ENCODE peak calls at places on chromosomes 6 and 20, in four cellular contexts. B is astrocyte, X is heart right ventricle, E is lung. V is an unnamed sample.

GRCh38 chr6:147126618-147127022 is 77.6 kb upstream of the STXBP5 start:
- DNase-seq in B (no peak), X (no peak), E (no peak), V (no peak)

GRCh38 chr6:141095308-141095707 is 1037.4 kb upstream of the GJE1 start:
- DNase-seq in B (no peak), X (no peak), E (no peak), V (no peak)

GRCh38 chr20:40279390-40279789 is 409.6 kb downstream of the MAFB start:
- DNase-seq in B (no peak), X (no peak), E (no peak), V (peak; percentile 71)

GRCh38 chr6:32785781-32786533 is 22.6 kb upstream of the HLA-DQB2 start:
- DNase-seq in B (peak; percentile 22), X (no peak), E (peak; percentile 54), V (peak; percentile 59)

GRCh38 chr6:156231353-156231752 is 545.8 kb upstream of the ARID1B start:
- DNase-seq in B (no peak), X (no peak), E (no peak), V (no peak)

GRCh38 chr6:169396554-169397163 is 143.0 kb upstream of the THBS2 start:
- DNase-seq in B (no peak), X (no peak), E (peak; percentile 24), V (no peak)

GRCh38 chr6:14875678-14876063 is 370.2 kb upstream of the JARID2 start:
- DNase-seq in B (no peak), X (no peak), E (no peak), V (no peak)

GRCh38 chr6:10668126-10668917 is 26.1 kb downstream of the C6orf52 start:
- DNase-seq in B (no peak), X (no peak), E (no peak), V (no peak)

GRCh38 chr20:23446505-23446904 is 6.2 kb downstream of the CST11 start:
- DNase-seq in B (peak; percentile 43), X (peak; percentile 49), E (peak; percentile 56), V (peak; percentile 11)

GRCh38 chr6:133341607-133342158 is 100.5 kb downstream of the EYA4 start:
- DNase-seq in B (peak; percentile 88), X (no peak), E (peak; percentile 37), V (peak; percentile 85)

GRCh38 chr6:154488276-154488627 is 22.2 kb downstream of the CNKSR3 start:
- DNase-seq in B (peak; percentile 39), X (no peak), E (no peak), V (no peak)

GRCh38 chr6:90575267-90575666 is 11.6 kb downstream of the MAP3K7 start:
- DNase-seq in B (no peak), X (no peak), E (no peak), V (no peak)

GRCh38 chr6:158631678-158632537 is 12.6 kb downstream of the DYNLT1 start:
- DNase-seq in B (peak; percentile 89), X (peak; percentile 81), E (no peak), V (peak; percentile 64)

GRCh38 chr20:23629017-23629541 is 8.7 kb downstream of the CST3 start:
- DNase-seq in B (peak; percentile 75), X (no peak), E (no peak), V (peak; percentile 95)

GRCh38 chr6:136090929-136091328 is 159.2 kb downstream of the MTFR2 start:
- DNase-seq in B (no peak), X (no peak), E (no peak), V (no peak)

GRCh38 chr6:39614393-39614792 is 110.8 kb downstream of the KIF6 start:
- DNase-seq in B (no peak), X (no peak), E (no peak), V (no peak)

GRCh38 chr20:45752747-45753146 is 30.6 kb downstream of the SPINT4 start:
- DNase-seq in B (peak; percentile 50), X (no peak), E (no peak), V (no peak)

GRCh38 chr6:10529231-10529801 is 8.2 kb downstream of the GCNT2 start:
- DNase-seq in B (peak; percentile 74), X (no peak), E (peak; percentile 45), V (peak; percentile 34)

GRCh38 chr20:59382326-59382725 is 81.9 kb downstream of the EDN3 start:
- DNase-seq in B (no peak), X (no peak), E (no peak), V (no peak)

GRCh38 chr6:56475736-56476457 is 166.8 kb downstream of the DST start:
- DNase-seq in B (peak; percentile 58), X (no peak), E (no peak), V (no peak)

GRCh38 chr20:43767686-43768474 is 41.1 kb upstream of the GTSF1L start:
- DNase-seq in B (peak; percentile 43), X (no peak), E (no peak), V (peak; percentile 34)

GRCh38 chr6:86936834-86937218 is 502 bp upstream of the HTR1E start:
- DNase-seq in B (no peak), X (no peak), E (no peak), V (no peak)

GRCh38 chr6:166977626-166978550 is 21.3 kb upstream of the CEP43 start:
- DNase-seq in B (no peak), X (no peak), E (no peak), V (no peak)

GRCh38 chr6:100453701-100454521 is 10.8 kb downstream of the SIM1 start:
- DNase-seq in B (no peak), X (no peak), E (no peak), V (no peak)

GRCh38 chr20:25250508-25250907 is 2.6 kb downstream of the PYGB start:
- DNase-seq in B (no peak), X (no peak), E (no peak), V (no peak)

GRCh38 chr6:152368761-152369624 is 268.2 kb downstream of the SYNE1 start:
- DNase-seq in B (no peak), X (peak; percentile 23), E (no peak), V (peak; percentile 2)

GRCh38 chr6:149168968-149169367 is 148.5 kb upstream of the TAB2 start:
- DNase-seq in B (no peak), X (no peak), E (no peak), V (no peak)

GRCh38 chr6:98529364-98529763 is 305.0 kb upstream of the POU3F2 start:
- DNase-seq in B (no peak), X (no peak), E (no peak), V (no peak)

GRCh38 chr6:168385380-168385779 is 55.6 kb upstream of the SMOC2 start:
- DNase-seq in B (no peak), X (no peak), E (no peak), V (no peak)

GRCh38 chr6:55212147-55212546 is 37.8 kb downstream of the HCRTR2 start:
- DNase-seq in B (peak; percentile 56), X (no peak), E (no peak), V (peak; percentile 63)

GRCh38 chr6:31586596-31586995 is 519 bp downstream of the LST1 start:
- DNase-seq in B (no peak), X (no peak), E (no peak), V (no peak)

GRCh38 chr20:10240655-10241054 is 22.0 kb downstream of the SNAP25 start:
- DNase-seq in B (no peak), X (no peak), E (no peak), V (no peak)

GRCh38 chr6:79586548-79586947 is 44.6 kb upstream of the SH3BGRL2 start:
- DNase-seq in B (no peak), X (no peak), E (no peak), V (peak; percentile 57)

GRCh38 chr20:57480444-57481152 is 44.3 kb downstream of the CTCFL start:
- DNase-seq in B (no peak), X (no peak), E (no peak), V (no peak)

GRCh38 chr6:20291764-20292227 is 79.5 kb upstream of the MBOAT1 start:
- DNase-seq in B (peak; percentile 53), X (peak; percentile 24), E (peak; percentile 74), V (peak; percentile 77)

GRCh38 chr6:18387061-18387721 is at the start of gene RNF144B:
- DNase-seq in B (peak; percentile 55), X (peak; percentile 83), E (peak; percentile 91), V (peak; percentile 94)

GRCh38 chr20:56181593-56181992 is 66.9 kb upstream of the MC3R start:
- DNase-seq in B (no peak), X (no peak), E (no peak), V (no peak)
- TF ChIP-seq CTCF in B (no peak), X (no peak), E (no peak), V (no peak)

GRCh38 chr20:62299666-62300236 is 3.0 kb upstream of the ADRM1 start:
- DNase-seq in B (no peak), X (no peak), E (no peak), V (no peak)

GRCh38 chr20:62300319-62300718 is 2.5 kb upstream of the ADRM1 start:
- DNase-seq in B (no peak), X (no peak), E (no peak), V (no peak)

GRCh38 chr20:62302341-62303048 is at the start of gene ADRM1:
- DNase-seq in B (peak; percentile 87), X (peak; percentile 97), E (peak; percentile 94), V (peak; percentile 83)

GRCh38 chr20:62301773-62302340 is 940 bp upstream of the ADRM1 start:
- DNase-seq in B (peak; percentile 81), X (peak; percentile 92), E (peak; percentile 91), V (peak; percentile 85)

DNA sequence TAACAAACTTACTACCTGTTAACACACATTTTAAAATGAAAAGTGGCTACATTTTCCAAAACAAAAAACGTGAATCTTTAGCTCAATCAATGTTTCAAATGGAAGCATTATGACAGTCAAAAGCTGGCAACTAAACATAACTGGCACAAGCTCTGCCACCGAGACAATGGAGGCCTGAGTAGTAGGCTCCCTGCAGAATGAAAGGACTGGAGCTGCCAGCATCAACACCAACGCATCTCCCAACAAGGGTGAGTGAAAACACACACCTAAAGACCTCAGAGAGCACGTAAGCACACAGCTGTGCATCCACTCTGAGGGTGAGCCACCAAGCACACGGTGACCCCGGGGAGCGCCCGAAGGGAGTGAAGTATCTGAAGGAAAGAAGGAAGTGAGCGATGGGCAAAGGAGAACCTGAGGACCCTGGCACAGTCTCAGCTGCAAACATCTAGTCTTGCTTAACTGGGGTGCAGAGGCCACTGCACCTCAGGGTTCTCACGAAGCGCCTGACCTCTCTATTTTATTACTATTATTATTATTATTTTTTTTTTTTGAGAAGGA is 1.6 kb upstream of the ADRM1 start:
- DNase-seq in B (no peak), X (no peak), E (no peak), V (no peak)
- H3K4me3 ChIP-seq in B (no peak overlapping the region), X (peak overlapping the region; percentile 96), E (no peak overlapping the region), V (no peak overlapping the region)

DNA sequence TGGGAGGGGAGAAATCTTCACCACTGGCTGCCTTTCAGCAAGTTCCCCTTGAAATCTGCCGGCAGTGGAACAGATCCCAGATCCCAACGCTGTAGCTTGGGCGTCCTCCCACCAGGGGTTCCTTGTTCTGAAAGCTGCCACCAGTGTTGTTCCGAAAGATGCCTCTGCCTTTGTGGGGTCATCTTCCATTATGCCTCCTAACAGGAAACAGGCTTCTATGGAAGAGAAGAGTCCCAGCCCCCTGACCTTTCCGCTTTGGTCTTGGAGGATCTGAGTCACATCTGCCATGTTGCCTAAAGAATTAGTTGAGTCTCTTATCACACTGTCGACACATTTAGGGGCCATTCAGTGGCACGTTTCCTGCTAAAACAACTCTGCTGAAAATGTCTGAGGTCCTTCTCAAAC is 57.5 kb upstream of the NFATC2 start:
- DNase-seq in B (no peak), X (no peak), E (no peak), V (no peak)
- H3K36me3 ChIP-seq in B (no peaks in the 10 kb centered on the region), X (peaks cover 64% of the 10 kb centered on the region), E (peaks cover 11% of the 10 kb centered on the region), V (peaks cover 1% of the 10 kb centered on the region)

GRCh38 chr6:33966536-33966935 is 162.7 kb upstream of the MLN start:
- DNase-seq in B (no peak), X (no peak), E (no peak), V (no peak)

GRCh38 chr6:33967266-33967767 is 163.5 kb upstream of the MLN start:
- DNase-seq in B (no peak), X (no peak), E (no peak), V (no peak)

GRCh38 chr6:33971580-33971979 is 167.8 kb upstream of the MLN start:
- DNase-seq in B (no peak), X (no peak), E (no peak), V (no peak)

GRCh38 chr6:33965766-33966165 is 162.0 kb upstream of the MLN start:
- DNase-seq in B (no peak), X (no peak), E (no peak), V (peak; percentile 57)

GRCh38 chr6:33967966-33968724 is 164.3 kb upstream of the MLN start:
- DNase-seq in B (no peak), X (no peak), E (no peak), V (no peak)
- TF ChIP-seq CTCF in B (peak; percentile 8), X (no peak), E (no peak), V (peak; percentile 15)

V was measured in bronchial epithelial cell.